ENCODE peak calls at places on chromosomes 13 and 19, in six cellular contexts. T is CD8-positive, alpha-beta T cell; J is nephron progenitor cell; P is cardiac fibroblast; U is activated B cell treated with CpG ODN at 0.5 μM for 24 hours; M is upper lobe of left lung. O is an unnamed sample.

GRCh38 chr13:33172911-33173310 is 112.6 kb downstream of the STARD13 start:
- DNase-seq in U (no peak), P (no peak), T (no peak), J (no peak), M (no peak), O (no peak)

GRCh38 chr19:14022469-14022868 is 5.5 kb upstream of the RLN3 start:
- DNase-seq in J (no peak), P (no peak), U (no peak), T (no peak), M (peak; percentile 60), O (no peak)

GRCh38 chr13:74062933-74063332 is 71.3 kb downstream of the KLF12 start:
- DNase-seq in P (peak; percentile 77), M (no peak), J (no peak), T (no peak), U (no peak), O (peak; percentile 53)

GRCh38 chr13:113860579-113861432 is 3.1 kb downstream of the GAS6 start:
- DNase-seq in M (peak; percentile 51), J (peak; percentile 51), T (no peak), P (no peak), U (no peak), O (no peak)

GRCh38 chr19:42494321-42494720 is 34.0 kb downstream of the CEACAM1 start:
- DNase-seq in J (no peak), M (no peak), P (no peak), U (no peak), T (no peak), O (no peak)

GRCh38 chr13:40356011-40356410 is 310.4 kb downstream of the FOXO1 start:
- DNase-seq in J (no peak), T (no peak), P (no peak), M (no peak), U (no peak), O (no peak)

GRCh38 chr13:64849174-64849573 is 2381.0 kb downstream of the PCDH9 start:
- DNase-seq in J (no peak), T (no peak), P (no peak), M (no peak), U (no peak), O (no peak)

GRCh38 chr13:49443327-49443688 is 556 bp downstream of the CAB39L start:
- DNase-seq in U (peak; percentile 15), T (no peak), P (peak; percentile 51), M (no peak), J (no peak), O (no peak)

GRCh38 chr13:111153977-111154332 is 38.8 kb downstream of the ARHGEF7 start:
- DNase-seq in T (peak; percentile 15), M (peak; percentile 56), J (peak; percentile 71), P (peak; percentile 52), U (no peak), O (no peak)

GRCh38 chr19:41427647-41428480 is 690 bp upstream of the B3GNT8 start:
- DNase-seq in M (peak; percentile 79), J (peak; percentile 30), P (no peak), U (no peak), T (no peak), O (peak; percentile 40)

GRCh38 chr13:102707465-102707864 is 12.6 kb upstream of the METTL21C start:
- DNase-seq in M (no peak), T (no peak), P (peak; percentile 68), J (no peak), U (no peak), O (no peak)

GRCh38 chr13:98207411-98207810 is 30.3 kb upstream of the RNF113B start:
- DNase-seq in J (no peak), M (no peak), T (no peak), U (no peak), P (peak; percentile 29), O (no peak)

GRCh38 chr19:10864538-10864899 is 6.8 kb upstream of the CARM1 start:
- DNase-seq in T (peak; percentile 57), J (peak; percentile 91), P (peak; percentile 79), U (peak; percentile 68), M (peak; percentile 89), O (no peak)

GRCh38 chr19:38383184-38383583 is 4.7 kb downstream of the GGN start:
- DNase-seq in T (no peak), M (no peak), J (no peak), P (no peak), U (no peak), O (no peak)

GRCh38 chr13:94252209-94252608 is 227.3 kb downstream of the DCT start:
- DNase-seq in T (no peak), U (no peak), P (peak; percentile 11), M (no peak), J (no peak), O (no peak)

GRCh38 chr19:50330365-50331078 is 1.3 kb upstream of the KCNC3 start:
- DNase-seq in J (peak; percentile 98), M (peak; percentile 90), P (peak; percentile 9), U (peak; percentile 87), T (peak; percentile 64), O (peak; percentile 92)

GRCh38 chr19:49875801-49876421 is 1.2 kb downstream of the AKT1S1 start:
- DNase-seq in T (peak; percentile 33), U (peak; percentile 64), M (peak; percentile 66), P (no peak), J (peak; percentile 75), O (no peak)

GRCh38 chr19:6204866-6205723 is 69.6 kb downstream of the ACSBG2 start:
- DNase-seq in P (no peak), T (no peak), M (no peak), J (no peak), U (no peak), O (no peak)

GRCh38 chr19:6196361-6196760 is 60.9 kb downstream of the ACSBG2 start:
- DNase-seq in U (no peak), T (no peak), M (no peak), P (no peak), J (no peak), O (no peak)

GRCh38 chr19:6198896-6199239 is 63.4 kb downstream of the ACSBG2 start:
- DNase-seq in M (no peak), J (no peak), T (no peak), P (no peak), U (no peak), O (no peak)

GRCh38 chr19:6204212-6204611 is 68.7 kb downstream of the ACSBG2 start:
- DNase-seq in J (no peak), T (no peak), M (no peak), U (no peak), P (peak; percentile 53), O (no peak)

DNA sequence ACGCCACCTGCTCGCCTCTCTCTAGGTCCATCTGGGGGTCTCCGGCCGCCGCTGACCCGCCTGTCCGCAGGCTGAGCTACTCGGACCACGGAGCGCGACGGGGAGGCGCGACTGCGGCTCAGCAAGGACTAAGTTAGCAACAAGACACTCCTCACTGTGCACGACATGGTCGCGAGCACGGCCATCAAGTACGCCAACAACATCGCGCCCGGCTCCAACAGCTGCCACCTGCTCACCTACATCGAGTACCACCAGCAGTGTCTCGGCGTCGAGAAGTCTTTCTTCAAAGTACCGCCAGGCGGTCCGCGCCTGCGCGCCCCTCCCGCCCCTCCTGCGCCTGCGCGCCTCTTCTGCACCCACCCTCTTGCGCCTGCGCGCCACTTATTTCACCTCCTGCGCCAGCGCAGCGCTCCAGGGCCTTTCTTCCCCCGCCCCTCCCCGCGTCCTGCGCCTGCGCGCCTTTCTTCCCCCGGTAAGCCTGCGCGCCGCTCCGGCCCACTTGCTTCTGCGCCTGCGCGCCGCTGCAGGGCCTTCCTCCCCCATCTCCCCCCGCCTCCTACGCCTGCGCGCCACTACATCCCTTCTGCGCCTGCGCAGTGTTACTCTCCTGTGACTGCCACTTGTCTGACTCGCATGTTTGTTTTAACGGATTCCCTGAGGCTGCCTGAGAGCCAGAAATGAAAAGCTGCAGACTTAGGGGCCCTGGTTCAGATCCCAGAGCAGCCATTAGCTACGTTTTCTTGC is 63.9 kb downstream of the ACSBG2 start:
- DNase-seq in J (peak; percentile 99), P (peak; percentile 99), T (peak; percentile 99), M (peak; percentile 97), U (peak; percentile 99), O (peak; percentile 100)
- TF ChIP-seq CTCF in J (peak; percentile 30), P (peak; percentile 41), T (peak; percentile 51), M (peak; percentile 35), U (no peak), O (peak; percentile 19)

GRCh38 chr19:56748443-56748842 is 76.9 kb upstream of the ZNF835 start:
- DNase-seq in M (no peak), P (peak; percentile 8), T (no peak), J (no peak), U (no peak), O (no peak)
- TF ChIP-seq CTCF in M (peak; percentile 19), P (peak; percentile 22), T (no peak), J (no peak), U (no peak), O (no peak)

DNA sequence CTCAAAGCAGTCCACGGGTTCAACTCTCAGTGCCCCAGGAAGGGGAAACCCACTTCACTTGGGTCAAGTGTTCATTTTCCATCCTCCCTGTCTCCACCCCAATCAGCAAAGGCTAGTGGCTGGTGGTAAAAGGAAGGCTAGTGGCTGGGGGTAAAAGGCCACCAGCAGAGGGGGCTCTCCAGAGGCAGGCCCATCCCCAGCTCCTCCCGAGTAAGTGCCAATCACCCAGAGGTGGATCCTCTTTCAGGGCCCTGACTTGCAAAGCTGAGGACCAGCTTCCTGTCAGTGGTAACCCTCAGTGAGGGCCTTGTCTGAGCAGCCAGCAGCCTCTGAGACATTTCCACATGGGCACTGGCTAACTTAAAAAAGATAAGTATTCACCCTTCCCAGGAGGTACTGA is 22.0 kb upstream of the TPT1 start:
- DNase-seq in T (no peak), P (no peak), M (no peak), U (no peak), J (no peak), O (no peak)
- TF ChIP-seq CTCF in T (no peak), P (no peak), M (no peak), U (no peak), J (no peak), O (no peak)

GRCh38 chr13:112444001-112444311 is 67.8 kb downstream of the SPACA7 start:
- DNase-seq in M (peak; percentile 59), J (peak; percentile 90), P (peak; percentile 60), T (no peak), U (no peak), O (peak; percentile 28)

GRCh38 chr13:112442483-112443090 is 66.4 kb downstream of the SPACA7 start:
- DNase-seq in U (no peak), T (no peak), M (peak; percentile 8), P (no peak), J (no peak), O (no peak)

GRCh38 chr13:112444416-112445399 is 68.6 kb downstream of the SPACA7 start:
- DNase-seq in M (peak; percentile 20), J (no peak), P (no peak), U (no peak), T (no peak), O (no peak)

GRCh38 chr13:112441779-112442310 is 65.7 kb downstream of the SPACA7 start:
- DNase-seq in U (no peak), T (no peak), J (no peak), M (peak; percentile 11), P (no peak), O (no peak)

DNA sequence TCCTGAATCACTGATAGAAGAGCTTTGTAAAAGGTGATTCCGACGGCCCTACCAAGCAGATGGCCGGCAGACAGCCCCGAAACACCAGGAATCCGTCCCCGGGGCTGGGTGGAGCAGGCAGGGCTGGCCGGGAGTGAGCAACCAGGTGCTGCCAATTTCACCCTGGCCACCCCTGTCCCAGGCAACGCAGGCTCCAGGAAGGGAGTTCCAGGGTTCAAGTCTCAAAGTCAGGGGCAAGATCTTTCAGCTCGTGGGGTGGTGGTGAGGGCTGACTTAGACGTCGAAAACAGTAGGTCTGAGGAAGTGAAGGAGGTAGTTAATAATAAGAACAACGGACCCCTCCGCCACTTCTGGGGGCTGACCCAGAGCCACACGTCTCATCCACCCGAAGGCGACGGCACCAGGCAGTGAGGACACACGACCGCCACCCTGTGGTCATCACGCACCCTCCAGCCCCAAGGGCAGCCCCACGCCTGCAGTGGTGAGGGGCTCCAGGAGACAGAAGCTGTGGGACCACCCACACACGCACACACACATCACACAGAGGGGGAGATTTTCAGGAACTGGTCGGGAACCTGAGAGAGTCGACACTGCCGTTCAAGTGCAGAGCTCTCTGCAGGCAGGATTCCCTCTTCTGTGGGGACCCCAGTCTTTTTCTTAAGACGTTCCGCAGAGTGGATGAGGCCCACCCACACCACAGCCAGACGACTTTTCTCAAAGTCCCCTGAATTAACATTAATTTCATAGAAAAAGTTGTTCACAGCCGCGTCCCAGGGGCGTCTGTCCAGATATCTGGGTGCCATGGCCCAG is 67.2 kb downstream of the SPACA7 start:
- DNase-seq in P (no peak), U (no peak), J (peak; percentile 66), T (no peak), M (peak; percentile 20), O (no peak)
- TF ChIP-seq CTCF in P (peak; percentile 47), U (no peak), J (no peak), T (no peak), M (no peak), O (peak; percentile 43)